ENCODE peak calls at places on chromosomes 7 and 10, in four cellular contexts. P, C, U and I are unnamed samples. For H3K4me1, the result is how much of the 10 kb centered on the place peaks cover.

GRCh38 chr7:69656890-69657289 is 58.6 kb downstream of the AUTS2 start:
- DNase-seq in P (no peak), C (no peak), U (peak), I (no peak)

GRCh38 chr10:75451927-75452326 is 20.5 kb downstream of the LRMDA start:
- DNase-seq in P (no peak), C (no peak), U (no peak), I (no peak)

GRCh38 chr10:101775273-101776131 is at the start of gene FGF8:
- DNase-seq in P (no peak), C (no peak), U (no peak), I (no peak)

GRCh38 chr7:55533050-55533728 is 39.1 kb downstream of the VOPP1 start:
- DNase-seq in P (peak), C (peak), U (peak), I (no peak)

GRCh38 chr7:47587976-47588375 is 6.1 kb upstream of the TNS3 start:
- DNase-seq in P (peak), C (no peak), U (no peak), I (no peak)

GRCh38 chr7:71271203-71271602 is 139.3 kb downstream of the GALNT17 start:
- DNase-seq in P (no peak), C (no peak), U (no peak), I (no peak)

GRCh38 chr7:90401989-90402388 is 1.3 kb upstream of the CLDN12 start:
- DNase-seq in P (peak), C (no peak), U (no peak), I (no peak)

GRCh38 chr10:84896909-84897308 is 568.5 kb downstream of the CCSER2 start:
- DNase-seq in P (no peak), C (no peak), U (no peak), I (no peak)

GRCh38 chr7:158662610-158663427 is 41.8 kb downstream of the NCAPG2 start:
- DNase-seq in P (no peak), C (no peak), U (no peak), I (no peak)

GRCh38 chr7:96636979-96637378 is 72.7 kb downstream of the SEM1 start:
- DNase-seq in P (no peak), C (no peak), U (no peak), I (no peak)

GRCh38 chr10:58963101-58963534 is 213.3 kb upstream of the PHYHIPL start:
- DNase-seq in P (no peak), C (peak), U (no peak), I (no peak)

GRCh38 chr10:6423413-6424170 is 156.5 kb downstream of the PRKCQ start:
- DNase-seq in P (no peak), C (no peak), U (no peak), I (no peak)

GRCh38 chr10:110910138-110910537 is 8.8 kb downstream of the BBIP1 start:
- DNase-seq in P (no peak), C (no peak), U (no peak), I (no peak)

GRCh38 chr7:2037301-2037804 is 195.4 kb downstream of the MAD1L1 start:
- DNase-seq in P (no peak), C (no peak), U (peak), I (no peak)

GRCh38 chr10:49691588-49691987 is 12.1 kb downstream of the C10orf53 start:
- DNase-seq in P (no peak), C (no peak), U (no peak), I (no peak)

GRCh38 chr7:151256410-151257045 is 8.0 kb upstream of the SMARCD3 start:
- DNase-seq in P (no peak), C (no peak), U (no peak), I (no peak)

GRCh38 chr7:36275735-36276284 is 113.9 kb upstream of the ANLN start:
- DNase-seq in P (no peak), C (no peak), U (no peak), I (no peak)

GRCh38 chr7:92794386-92794785 is 42.0 kb downstream of the CDK6 start:
- DNase-seq in P (no peak), C (no peak), U (no peak), I (no peak)

GRCh38 chr10:44517635-44518034 is 132.7 kb upstream of the CXCL12 start:
- DNase-seq in P (no peak), C (peak), U (no peak), I (no peak)

GRCh38 chr7:484365-485101 is 35.1 kb downstream of the PDGFA start:
- DNase-seq in P (no peak), C (no peak), U (no peak), I (no peak)
- H3K4me1 ChIP-seq in P (under half), C (under half), U (under half), I (under half)

GRCh38 chr7:64630496-64630895 is 35.4 kb upstream of the ZNF107 start:
- DNase-seq in P (no peak), C (peak), U (no peak), I (no peak)
- TF ChIP-seq CTCF in P (peak), C (peak), U (peak), I (no peak)

GRCh38 chr7:42666994-42667393 is 244.9 kb downstream of the C7orf25 start:
- DNase-seq in P (no peak), C (no peak), U (no peak), I (no peak)
- H3K27ac ChIP-seq in P (no peak), C (no peak), U (no peak), I (no peak)

DNA sequence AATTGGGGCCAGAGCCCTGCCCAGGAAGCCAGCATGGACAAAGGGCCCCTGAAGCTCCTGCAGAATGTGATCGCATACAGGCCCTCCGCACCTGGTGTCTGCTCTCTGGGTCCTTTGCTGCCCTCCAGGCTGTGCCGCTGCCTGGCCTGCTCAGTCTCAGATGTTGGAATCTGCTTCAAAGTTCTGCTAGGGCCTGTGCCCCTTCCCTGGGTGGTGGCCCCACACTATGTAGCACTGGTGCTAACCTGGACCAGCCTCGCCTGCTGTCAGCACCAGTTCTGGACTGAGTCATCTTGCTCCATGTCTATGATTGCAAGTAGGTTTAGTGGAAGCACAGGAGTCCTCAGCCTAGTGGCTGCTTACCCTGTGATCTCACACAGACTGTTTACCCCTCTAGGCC is 6.3 kb downstream of the MAT1A start:
- DNase-seq in P (no peak), C (no peak), U (no peak), I (peak)
- H3K4me1 ChIP-seq in P (under half), C (under half), U (under half), I (under half)

GRCh38 chr7:139701908-139702307 is 75.9 kb downstream of the HIPK2 start:
- DNase-seq in P (peak), C (no peak), U (no peak), I (no peak)

GRCh38 chr7:139698879-139699278 is 78.9 kb downstream of the HIPK2 start:
- DNase-seq in P (no peak), C (no peak), U (no peak), I (no peak)

GRCh38 chr7:139700505-139701235 is 77.1 kb downstream of the HIPK2 start:
- DNase-seq in P (no peak), C (no peak), U (no peak), I (no peak)

GRCh38 chr7:139698278-139698677 is 79.5 kb downstream of the HIPK2 start:
- DNase-seq in P (no peak), C (no peak), U (no peak), I (no peak)

GRCh38 chr7:139699640-139700504 is 77.9 kb downstream of the HIPK2 start:
- DNase-seq in P (no peak), C (no peak), U (no peak), I (no peak)
- TF ChIP-seq CTCF in P (no peak), C (peak), U (no peak), I (no peak)

DNA sequence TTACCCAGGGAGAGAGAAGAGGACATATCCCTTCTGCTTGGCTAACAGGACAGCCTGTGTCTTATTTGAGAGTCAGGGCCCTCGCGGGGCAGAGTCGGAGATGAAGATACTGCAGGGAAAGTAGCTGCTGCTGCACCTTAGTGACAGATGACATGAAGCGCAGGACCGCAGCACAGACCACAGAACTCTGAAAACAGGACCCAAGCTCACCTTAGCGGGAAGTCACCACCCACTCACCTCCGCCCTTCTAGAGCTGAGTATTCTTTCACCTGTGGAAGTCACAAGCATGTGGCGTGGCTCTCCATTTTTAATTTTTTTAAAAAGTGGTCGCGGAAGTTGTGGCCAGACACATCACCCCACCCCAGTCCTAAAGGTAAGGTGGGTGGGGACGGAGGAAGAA is 191.4 kb downstream of the FAM107B start:
- DNase-seq in P (peak), C (no peak), U (no peak), I (no peak)
- H3K27ac ChIP-seq in P (peak), C (no peak), U (no peak), I (no peak)

GRCh38 chr10:86955501-86956194 is 1.8 kb downstream of the MMRN2 start:
- DNase-seq in P (no peak), C (no peak), U (no peak), I (no peak)
- H3K4me1 ChIP-seq in P (under half), C (under half), U (under half), I (under half)

GRCh38 chr10:34303022-34303421 is 512.1 kb downstream of the PARD3 start:
- DNase-seq in P (no peak), C (no peak), U (no peak), I (no peak)

GRCh38 chr10:34310234-34310633 is 504.9 kb downstream of the PARD3 start:
- DNase-seq in P (no peak), C (no peak), U (no peak), I (no peak)

DNA sequence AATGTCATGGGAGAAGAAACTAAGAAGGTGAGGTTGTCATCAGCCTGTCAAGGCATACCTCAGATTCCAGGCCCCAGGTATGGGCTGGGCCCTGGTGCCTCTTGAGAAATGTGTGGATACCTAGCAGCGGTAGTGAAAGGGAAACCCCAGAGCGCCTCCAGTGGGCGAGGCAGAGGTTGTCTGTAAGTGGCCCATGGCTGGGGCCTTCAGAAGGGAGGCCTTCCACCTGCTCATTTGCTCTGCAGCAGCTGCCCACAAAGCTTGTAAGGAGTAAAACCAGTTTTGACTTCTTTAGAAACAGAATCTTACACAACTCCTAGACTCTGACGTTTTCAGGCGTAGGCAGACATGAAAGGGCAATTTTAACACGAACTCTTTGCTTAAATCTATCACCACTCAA is 509.9 kb downstream of the PARD3 start:
- DNase-seq in P (peak), C (peak), U (no peak), I (peak)
- TF ChIP-seq CTCF in P (no peak), C (peak), U (no peak), I (no peak)